ENCODE peak calls at places on chromosomes 7 and 10, in four cellular contexts. One of them, this sample, is unnamed.

GRCh38 chr10:44132361-44133289 is 252.3 kb downstream of the CXCL12 start:
- DNase-seq in Right ventricle myocardium superior: peak; percentile 43
- DNase-seq in NCI-H345: no peak
- DNase-seq in foreskin fibroblast: no peak
- DNase-seq in this sample: peak; percentile 81

GRCh38 chr7:104551226-104551625 is 222.8 kb downstream of the LHFPL3 start:
- DNase-seq in NCI-H345: no peak
- DNase-seq in Right ventricle myocardium superior: no peak
- DNase-seq in foreskin fibroblast: no peak
- DNase-seq in this sample: no peak

GRCh38 chr7:158526531-158526930 is 61.1 kb downstream of the PTPRN2 start:
- DNase-seq in Right ventricle myocardium superior: no peak
- DNase-seq in foreskin fibroblast: no peak
- DNase-seq in NCI-H345: no peak
- DNase-seq in this sample: peak; percentile 45

GRCh38 chr7:104089622-104090021 is 100.2 kb upstream of the RELN start:
- DNase-seq in foreskin fibroblast: no peak
- DNase-seq in Right ventricle myocardium superior: no peak
- DNase-seq in NCI-H345: peak; percentile 24
- DNase-seq in this sample: no peak

GRCh38 chr10:121282264-121282663 is 316.0 kb downstream of the FGFR2 start:
- DNase-seq in foreskin fibroblast: no peak
- DNase-seq in NCI-H345: no peak
- DNase-seq in Right ventricle myocardium superior: no peak
- DNase-seq in this sample: no peak

GRCh38 chr10:117675516-117675915 is 133.0 kb downstream of the EMX2 start:
- DNase-seq in NCI-H345: no peak
- DNase-seq in Right ventricle myocardium superior: no peak
- DNase-seq in foreskin fibroblast: no peak
- DNase-seq in this sample: no peak

GRCh38 chr10:124875596-124875995 is 66.3 kb upstream of the ZRANB1 start:
- DNase-seq in foreskin fibroblast: peak; percentile 52
- DNase-seq in NCI-H345: no peak
- DNase-seq in Right ventricle myocardium superior: no peak
- DNase-seq in this sample: no peak

GRCh38 chr7:142632291-142633134 is 116.8 kb upstream of the PRSS1 start:
- DNase-seq in foreskin fibroblast: peak; percentile 56
- DNase-seq in NCI-H345: peak; percentile 82
- DNase-seq in Right ventricle myocardium superior: peak; percentile 55
- DNase-seq in this sample: no peak